ENCODE peak calls at places on chromosomes 6 and 20, in six cellular contexts. H is hepatocyte, F is sigmoid colon, X is heart right ventricle, A is GM10248, O is pancreas. N is an unnamed sample.

GRCh38 chr6:47200536-47201334 is 109.0 kb downstream of the TNFRSF21 start:
- DNase-seq in H (no peak), F (no peak), X (no peak), A (no peak), O (no peak), N (no peak)

GRCh38 chr6:122614303-122614702 is 4.1 kb downstream of the PKIB start:
- DNase-seq in H (no peak), F (no peak), X (no peak), A (no peak), O (no peak), N (no peak)

GRCh38 chr20:57445298-57445697 is 54.1 kb downstream of the RBM38 start:
- DNase-seq in H (peak; percentile 41), F (peak; percentile 96), X (peak; percentile 81), A (no peak), O (no peak), N (no peak)

GRCh38 chr6:99151634-99152344 is 197.7 kb downstream of the FAXC start:
- DNase-seq in H (peak; percentile 66), F (no peak), X (peak; percentile 11), A (peak; percentile 50), O (peak; percentile 25), N (peak; percentile 74)

GRCh38 chr6:121437861-121438651 is 2.6 kb downstream of the GJA1 start:
- DNase-seq in H (peak; percentile 26), F (no peak), X (peak; percentile 30), A (no peak), O (peak; percentile 20), N (peak; percentile 36)

GRCh38 chr6:160882741-160883340 is 108.7 kb upstream of the MAP3K4 start:
- DNase-seq in H (no peak), F (no peak), X (no peak), A (no peak), O (no peak), N (no peak)

GRCh38 chr6:129643968-129644367 is 66.0 kb downstream of the ARHGAP18 start:
- DNase-seq in H (no peak), F (no peak), X (no peak), A (no peak), O (no peak), N (peak; percentile 56)

GRCh38 chr20:709421-709820 is 33.8 kb upstream of the SCRT2 start:
- DNase-seq in H (no peak), F (peak; percentile 62), X (peak; percentile 42), A (no peak), O (peak; percentile 24), N (no peak)

GRCh38 chr6:45136495-45136894 is 191.6 kb upstream of the RUNX2 start:
- DNase-seq in H (no peak), F (no peak), X (no peak), A (no peak), O (no peak), N (no peak)

GRCh38 chr20:6663104-6663503 is 104.4 kb upstream of the BMP2 start:
- DNase-seq in H (no peak), F (no peak), X (no peak), A (no peak), O (no peak), N (no peak)

GRCh38 chr20:54680872-54681297 is 205.5 kb downstream of the DOK5 start:
- DNase-seq in H (peak; percentile 73), F (no peak), X (no peak), A (peak; percentile 19), O (peak; percentile 40), N (peak; percentile 66)

GRCh38 chr6:34723203-34723602 is 26.6 kb upstream of the ILRUN start:
- DNase-seq in H (no peak), F (no peak), X (no peak), A (no peak), O (no peak), N (no peak)

GRCh38 chr6:73710470-73710869 is 14.5 kb downstream of the CD109 start:
- DNase-seq in H (peak; percentile 48), F (no peak), X (no peak), A (no peak), O (no peak), N (peak; percentile 66)

GRCh38 chr20:11204926-11205768 is 531.3 kb upstream of the JAG1 start:
- DNase-seq in H (peak; percentile 85), F (peak; percentile 66), X (peak; percentile 79), A (peak; percentile 24), O (peak; percentile 74), N (peak; percentile 66)

GRCh38 chr20:23156170-23156841 is 70.2 kb upstream of the CD93 start:
- DNase-seq in H (no peak), F (peak; percentile 77), X (no peak), A (no peak), O (no peak), N (no peak)

GRCh38 chr6:137740347-137740746 is 126.7 kb upstream of the TNFAIP3 start:
- DNase-seq in H (no peak), F (no peak), X (no peak), A (no peak), O (no peak), N (no peak)

GRCh38 chr6:137739544-137739943 is 127.5 kb upstream of the TNFAIP3 start:
- DNase-seq in H (no peak), F (no peak), X (no peak), A (no peak), O (no peak), N (no peak)

GRCh38 chr6:137736919-137737318 is 130.1 kb upstream of the TNFAIP3 start:
- DNase-seq in H (no peak), F (no peak), X (no peak), A (no peak), O (no peak), N (no peak)

GRCh38 chr6:137738197-137738596 is 128.9 kb upstream of the TNFAIP3 start:
- DNase-seq in H (peak; percentile 40), F (no peak), X (no peak), A (no peak), O (no peak), N (no peak)

GRCh38 chr6:137738931-137739504 is 128.0 kb upstream of the TNFAIP3 start:
- DNase-seq in H (no peak), F (no peak), X (no peak), A (no peak), O (no peak), N (no peak)
- TF ChIP-seq CTCF in H (no peak), F (no peak), X (no peak), A (no peak), O (no peak), N (no peak)

GRCh38 chr6:524803-525202 is 132.1 kb downstream of the HUS1B start:
- DNase-seq in H (no peak), F (no peak), X (no peak), A (peak; percentile 33), O (no peak), N (no peak)
- TF ChIP-seq CTCF in H (no peak), F (no peak), X (no peak), A (peak; percentile 14), O (no peak), N (no peak)

GRCh38 chr20:46977204-46977603 is 82.6 kb downstream of the EYA2 start:
- DNase-seq in H (no peak), F (no peak), X (no peak), A (no peak), O (no peak), N (no peak)

GRCh38 chr20:46974669-46975434 is 80.2 kb downstream of the EYA2 start:
- DNase-seq in H (no peak), F (no peak), X (no peak), A (no peak), O (no peak), N (no peak)

GRCh38 chr20:46970937-46971630 is 76.4 kb downstream of the EYA2 start:
- DNase-seq in H (peak; percentile 82), F (no peak), X (no peak), A (no peak), O (no peak), N (peak; percentile 71)

GRCh38 chr20:46975976-46976375 is 81.3 kb downstream of the EYA2 start:
- DNase-seq in H (no peak), F (no peak), X (no peak), A (no peak), O (no peak), N (no peak)

GRCh38 chr20:46973801-46974200 is 79.2 kb downstream of the EYA2 start:
- DNase-seq in H (no peak), F (no peak), X (no peak), A (no peak), O (no peak), N (no peak)
- TF ChIP-seq CTCF in H (no peak), F (no peak), X (no peak), A (no peak), O (no peak), N (no peak)

DNA sequence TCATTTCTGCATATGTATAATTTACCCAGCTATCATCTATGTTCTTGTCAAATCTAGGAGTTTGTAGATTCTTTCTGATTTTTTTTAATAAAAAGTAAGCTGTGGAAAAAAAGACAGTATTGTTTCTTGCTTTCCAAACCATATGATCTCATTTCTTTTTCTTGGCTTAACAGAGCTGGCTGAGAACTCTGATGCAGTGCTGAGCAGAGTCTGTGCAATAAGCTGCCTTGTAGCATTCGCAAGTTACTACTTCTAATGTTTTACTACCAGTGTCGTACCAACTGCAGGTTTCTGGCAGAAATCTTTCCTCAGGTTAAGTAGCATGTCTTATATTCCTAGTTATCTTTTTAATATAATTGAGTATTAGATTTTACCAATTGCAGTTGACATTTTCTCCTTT is 15.6 kb downstream of the RRBP1 start:
- DNase-seq in H (no peak), F (no peak), X (no peak), A (no peak), O (peak; percentile 4), N (no peak)
- TF ChIP-seq CTCF in H (no peak), F (no peak), X (no peak), A (no peak), O (no peak), N (no peak)

DNA sequence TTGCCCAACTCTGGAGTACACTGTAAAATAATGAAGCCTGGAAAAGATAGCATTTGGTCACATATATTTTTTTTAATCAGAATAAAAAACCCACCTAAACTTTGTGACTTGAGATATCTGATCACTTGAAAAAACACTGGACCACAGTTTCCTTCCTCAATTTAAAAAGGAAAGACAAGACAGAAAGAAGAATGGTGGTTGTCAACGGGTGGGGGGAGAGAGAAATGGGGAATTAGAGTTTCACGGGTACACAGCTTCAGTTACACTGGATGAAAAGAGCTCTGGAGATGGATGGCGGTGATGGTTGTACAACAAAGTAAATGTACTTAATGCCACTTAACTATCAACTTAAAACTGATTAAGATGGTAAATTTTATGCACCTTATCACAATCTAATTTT is 14.7 kb upstream of the DST start:
- DNase-seq in H (no peak), F (no peak), X (no peak), A (no peak), O (no peak), N (no peak)
- TF ChIP-seq CTCF in H (no peak), F (no peak), X (no peak), A (no peak), O (no peak), N (no peak)

GRCh38 chr6:106572875-106573575 is 56.3 kb downstream of the RTN4IP1 start:
- DNase-seq in H (peak; percentile 25), F (no peak), X (no peak), A (no peak), O (no peak), N (no peak)

GRCh38 chr6:106569444-106569843 is 59.9 kb downstream of the RTN4IP1 start:
- DNase-seq in H (no peak), F (no peak), X (no peak), A (no peak), O (no peak), N (no peak)

GRCh38 chr6:106574729-106575458 is 54.4 kb downstream of the RTN4IP1 start:
- DNase-seq in H (peak; percentile 45), F (no peak), X (no peak), A (no peak), O (no peak), N (peak; percentile 38)

GRCh38 chr6:106568518-106568917 is 60.8 kb downstream of the RTN4IP1 start:
- DNase-seq in H (no peak), F (no peak), X (no peak), A (no peak), O (no peak), N (no peak)

GRCh38 chr6:106572436-106572835 is 56.9 kb downstream of the RTN4IP1 start:
- DNase-seq in H (no peak), F (no peak), X (no peak), A (no peak), O (no peak), N (no peak)
- TF ChIP-seq CTCF in H (no peak), F (no peak), X (no peak), A (no peak), O (no peak), N (no peak)

N was measured in Calu3.